ENCODE peak calls at places on chromosomes 1 and 21, in eight cellular contexts. O, F, Z, V, D, N, Y and C are unnamed samples.

GRCh38 chr21:29342394-29342957 is 43.8 kb downstream of the BACH1 start:
- DNase-seq in O (peak), F (no peak), Z (no peak), V (peak), D (peak), N (peak), Y (no peak), C (peak)

GRCh38 chr1:190754769-190755168 is 277.1 kb upstream of the BRINP3 start:
- DNase-seq in O (peak), F (no peak), Z (no peak), V (no peak), D (no peak), N (peak), Y (no peak), C (peak)

GRCh38 chr1:33943978-33944377 is 80.1 kb downstream of the HMGB4 start:
- DNase-seq in O (no peak), F (no peak), Z (no peak), V (no peak), D (no peak), N (peak), Y (no peak), C (peak)

GRCh38 chr21:42692688-42693087 is 39.3 kb downstream of the PDE9A start:
- DNase-seq in O (no peak), F (no peak), Z (peak), V (no peak), D (no peak), N (no peak), Y (no peak), C (no peak)

GRCh38 chr1:59474496-59474895 is 177.6 kb downstream of the FGGY start:
- DNase-seq in O (no peak), F (no peak), Z (no peak), V (no peak), D (no peak), N (no peak), Y (no peak), C (no peak)

GRCh38 chr1:187893471-187893870 is 1064.7 kb downstream of the PLA2G4A start:
- DNase-seq in O (no peak), F (no peak), Z (no peak), V (no peak), D (no peak), N (no peak), Y (no peak), C (no peak)

GRCh38 chr1:66624412-66625060 is 90.6 kb downstream of the SGIP1 start:
- DNase-seq in O (no peak), F (no peak), Z (no peak), V (no peak), D (no peak), N (peak), Y (no peak), C (peak)

GRCh38 chr1:230012742-230013141 is 54.3 kb upstream of the GALNT2 start:
- DNase-seq in O (no peak), F (no peak), Z (no peak), V (no peak), D (no peak), N (no peak), Y (no peak), C (no peak)

GRCh38 chr1:226149806-226150205 is 36.7 kb downstream of the ACBD3 start:
- DNase-seq in O (peak), F (no peak), Z (no peak), V (no peak), D (no peak), N (peak), Y (no peak), C (peak)

GRCh38 chr1:117631361-117631760 is 25.5 kb downstream of the TENT5C start:
- DNase-seq in O (no peak), F (no peak), Z (no peak), V (peak), D (no peak), N (no peak), Y (peak), C (no peak)

GRCh38 chr21:28235169-28235892 is 757.3 kb downstream of the LTN1 start:
- DNase-seq in O (no peak), F (no peak), Z (peak), V (peak), D (peak), N (no peak), Y (no peak), C (no peak)

GRCh38 chr1:18641005-18641941 is 10.6 kb downstream of the PAX7 start:
- DNase-seq in O (peak), F (no peak), Z (no peak), V (no peak), D (no peak), N (no peak), Y (no peak), C (no peak)

GRCh38 chr21:35648512-35648911 is 411.8 kb downstream of the SETD4 start:
- DNase-seq in O (no peak), F (no peak), Z (no peak), V (peak), D (no peak), N (no peak), Y (no peak), C (no peak)

GRCh38 chr1:198892065-198892464 is 253.2 kb downstream of the PTPRC start:
- DNase-seq in O (peak), F (no peak), Z (no peak), V (no peak), D (no peak), N (peak), Y (no peak), C (peak)

GRCh38 chr1:200784576-200784975 is 45.9 kb downstream of the CAMSAP2 start:
- DNase-seq in O (no peak), F (no peak), Z (no peak), V (no peak), D (no peak), N (peak), Y (no peak), C (peak)

GRCh38 chr21:30921129-30921528 is 39.7 kb upstream of the KRTAP11-1 start:
- DNase-seq in O (no peak), F (no peak), Z (no peak), V (no peak), D (no peak), N (no peak), Y (no peak), C (no peak)

GRCh38 chr1:83942914-83943313 is 56.0 kb downstream of the TTLL7 start:
- DNase-seq in O (no peak), F (no peak), Z (no peak), V (no peak), D (no peak), N (peak), Y (no peak), C (no peak)

GRCh38 chr1:82899017-82899416 is 1098.3 kb downstream of the ADGRL2 start:
- DNase-seq in O (no peak), F (no peak), Z (no peak), V (no peak), D (no peak), N (no peak), Y (no peak), C (no peak)

GRCh38 chr1:203556047-203556851 is 62.3 kb downstream of the OPTC start:
- DNase-seq in O (peak), F (peak), Z (no peak), V (no peak), D (peak), N (peak), Y (peak), C (peak)

GRCh38 chr1:15343729-15344128 is 66.0 kb upstream of the EFHD2 start:
- DNase-seq in O (no peak), F (no peak), Z (no peak), V (no peak), D (peak), N (peak), Y (peak), C (peak)

GRCh38 chr1:43858324-43858723 is 75.3 kb upstream of the ARTN start:
- DNase-seq in O (peak), F (no peak), Z (no peak), V (no peak), D (no peak), N (peak), Y (peak), C (peak)

GRCh38 chr1:216462061-216462775 is 39.0 kb upstream of the USH2A start:
- DNase-seq in O (no peak), F (no peak), Z (no peak), V (no peak), D (no peak), N (peak), Y (no peak), C (peak)

GRCh38 chr1:114504023-114504422 is 7.0 kb downstream of the TRIM33 start:
- DNase-seq in O (no peak), F (no peak), Z (no peak), V (no peak), D (no peak), N (no peak), Y (no peak), C (no peak)

GRCh38 chr1:27807385-27807784 is 23.2 kb upstream of the PPP1R8 start:
- DNase-seq in O (no peak), F (no peak), Z (no peak), V (no peak), D (no peak), N (no peak), Y (no peak), C (no peak)
- H3K4me3 ChIP-seq in O (no peak), F (no peak), Z (no peak), V (no peak), D (no peak), N (no peak), Y (no peak), C (no peak)

GRCh38 chr1:160838876-160839275 is 23.8 kb downstream of the CD244 start:
- DNase-seq in O (no peak), F (no peak), Z (no peak), V (no peak), D (no peak), N (no peak), Y (no peak), C (no peak)

GRCh38 chr1:160834945-160835565 is 27.6 kb downstream of the CD244 start:
- DNase-seq in O (peak), F (no peak), Z (no peak), V (peak), D (no peak), N (peak), Y (peak), C (peak)

GRCh38 chr1:160836981-160837557 is 25.6 kb downstream of the CD244 start:
- DNase-seq in O (no peak), F (no peak), Z (no peak), V (peak), D (no peak), N (no peak), Y (no peak), C (no peak)

GRCh38 chr1:160836561-160836960 is 26.1 kb downstream of the CD244 start:
- DNase-seq in O (no peak), F (no peak), Z (no peak), V (peak), D (no peak), N (no peak), Y (no peak), C (no peak)

GRCh38 chr1:160837558-160838205 is 25.0 kb downstream of the CD244 start:
- DNase-seq in O (peak), F (no peak), Z (peak), V (peak), D (peak), N (no peak), Y (no peak), C (no peak)
- TF ChIP-seq CTCF in O (no peak), F (no peak), Z (no peak), V (peak), D (no peak), N (no peak), Y (no peak), C (no peak)

GRCh38 chr1:201939271-201939973 is 6.9 kb downstream of the LMOD1 start:
- DNase-seq in O (no peak), F (no peak), Z (no peak), V (no peak), D (no peak), N (no peak), Y (no peak), C (no peak)

GRCh38 chr1:201942129-201942495 is 4.2 kb downstream of the LMOD1 start:
- DNase-seq in O (no peak), F (no peak), Z (no peak), V (no peak), D (no peak), N (no peak), Y (no peak), C (no peak)

GRCh38 chr1:201938440-201939005 is 7.8 kb downstream of the LMOD1 start:
- DNase-seq in O (no peak), F (no peak), Z (no peak), V (no peak), D (no peak), N (no peak), Y (no peak), C (peak)

GRCh38 chr1:201944002-201944401 is 2.3 kb downstream of the LMOD1 start:
- DNase-seq in O (no peak), F (no peak), Z (no peak), V (no peak), D (no peak), N (no peak), Y (no peak), C (no peak)

DNA sequence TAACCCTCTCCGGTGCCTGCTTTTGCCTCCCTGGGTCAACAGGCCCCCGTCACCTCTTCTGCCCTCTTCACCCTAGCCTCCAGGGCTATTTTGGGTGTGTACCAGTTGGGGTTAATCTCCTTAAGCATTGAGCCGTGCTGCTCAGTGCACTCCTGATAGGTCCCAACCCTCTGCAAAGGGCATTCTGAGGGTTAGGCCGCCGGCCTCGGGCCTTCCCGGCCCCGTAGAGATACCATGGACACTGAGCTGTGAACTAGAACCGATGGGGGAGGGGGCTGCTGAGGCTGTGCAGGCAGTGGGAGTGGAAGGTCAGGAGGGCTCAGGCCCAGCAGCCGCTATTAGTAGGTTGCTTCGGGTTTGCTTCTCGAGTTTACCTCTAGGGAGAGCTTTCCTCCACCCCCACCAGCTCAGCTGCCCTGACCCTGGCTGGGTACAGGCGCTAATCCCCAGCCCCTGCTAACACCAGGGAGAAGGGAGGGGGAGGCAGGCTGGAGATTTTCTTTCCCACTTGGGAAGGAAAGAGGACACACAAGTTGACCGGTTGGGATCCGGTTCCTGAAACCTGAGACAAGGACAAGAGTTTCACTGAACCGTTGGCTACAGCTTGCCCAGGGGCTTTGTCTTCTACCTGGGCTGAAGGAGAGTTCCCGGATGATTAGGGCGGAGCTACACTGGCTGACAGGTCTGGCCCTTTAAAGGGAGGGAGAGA is 4.8 kb downstream of the LMOD1 start:
- DNase-seq in O (no peak), F (no peak), Z (no peak), V (no peak), D (no peak), N (no peak), Y (peak), C (peak)
- H3K4me3 ChIP-seq in O (no peak), F (no peak), Z (no peak), V (no peak), D (peak), N (peak), Y (peak), C (no peak)

DNA sequence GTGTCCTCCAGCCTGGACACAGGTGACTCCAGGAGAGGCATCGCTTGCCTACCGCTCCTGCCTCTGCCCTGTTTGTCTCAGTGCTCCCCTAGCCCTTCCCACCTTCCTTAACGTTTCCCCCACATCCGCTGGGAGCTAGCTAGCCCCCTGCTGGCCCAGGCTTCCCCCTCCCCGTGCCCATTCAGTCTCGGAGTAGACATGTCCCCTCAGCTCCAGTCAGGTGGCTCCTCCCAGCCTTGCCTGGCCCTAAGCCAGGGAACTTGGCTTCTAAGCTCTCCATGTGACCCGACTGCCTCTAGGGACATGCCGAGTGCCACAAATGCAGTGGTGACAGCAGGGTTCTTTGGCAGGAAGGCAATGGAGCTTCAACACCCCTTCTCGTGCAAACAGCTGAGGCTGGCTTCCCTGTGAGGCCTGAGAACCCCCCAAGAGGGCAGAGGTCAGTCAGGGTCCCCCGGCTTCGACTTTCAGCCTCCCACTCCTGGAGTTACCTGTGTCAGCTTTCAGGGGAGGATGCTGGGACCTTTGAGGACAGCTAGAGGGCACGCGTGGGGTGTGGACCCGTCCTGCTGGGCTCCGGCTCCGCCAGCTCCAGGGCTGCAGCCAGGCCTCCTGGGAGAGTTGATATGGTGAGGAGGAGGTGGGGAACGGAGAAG is 16.2 kb downstream of the DRAXIN start:
- DNase-seq in O (peak), F (no peak), Z (no peak), V (no peak), D (peak), N (no peak), Y (peak), C (no peak)
- TF ChIP-seq CTCF in O (no peak), F (no peak), Z (no peak), V (no peak), D (no peak), N (no peak), Y (no peak), C (no peak)